ENCODE peak calls at places on chromosomes 11 and 22, in five cellular contexts. One of them, this sample, is unnamed.

GRCh38 chr11:46075168-46075567 is 46.1 kb downstream of the PHF21A start:
- DNase-seq in IMR-90: peak; percentile 84
- DNase-seq in left lung: no peak
- DNase-seq in Panc1: peak; percentile 46
- DNase-seq in heart right ventricle: no peak
- DNase-seq in this sample: peak; percentile 36

GRCh38 chr22:20652130-20652529 is 121.8 kb upstream of the SERPIND1 start:
- DNase-seq in IMR-90: no peak
- DNase-seq in left lung: no peak
- DNase-seq in Panc1: no peak
- DNase-seq in heart right ventricle: no peak
- DNase-seq in this sample: no peak

GRCh38 chr11:46724088-46724487 is 5.1 kb downstream of the F2 start:
- DNase-seq in IMR-90: no peak
- DNase-seq in left lung: no peak
- DNase-seq in Panc1: no peak
- DNase-seq in heart right ventricle: no peak
- DNase-seq in this sample: no peak

GRCh38 chr11:125345706-125346561 is 150.1 kb downstream of the FEZ1 start:
- DNase-seq in IMR-90: peak; percentile 67
- DNase-seq in left lung: no peak
- DNase-seq in Panc1: no peak
- DNase-seq in heart right ventricle: peak; percentile 85
- DNase-seq in this sample: peak; percentile 73

GRCh38 chr22:41237707-41238569 is 2.8 kb downstream of the CHADL start:
- DNase-seq in IMR-90: peak; percentile 13
- DNase-seq in left lung: peak; percentile 95
- DNase-seq in Panc1: no peak
- DNase-seq in heart right ventricle: peak; percentile 64
- DNase-seq in this sample: peak; percentile 25

GRCh38 chr11:36030707-36031365 is 87.0 kb downstream of the LDLRAD3 start:
- DNase-seq in IMR-90: peak; percentile 78
- DNase-seq in left lung: no peak
- DNase-seq in Panc1: no peak
- DNase-seq in heart right ventricle: no peak
- DNase-seq in this sample: peak; percentile 77

GRCh38 chr11:73200256-73200655 is 17.8 kb upstream of the P2RY2 start:
- DNase-seq in IMR-90: no peak
- DNase-seq in left lung: no peak
- DNase-seq in Panc1: no peak
- DNase-seq in heart right ventricle: no peak
- DNase-seq in this sample: no peak

GRCh38 chr11:65206441-65206841 is 24.7 kb downstream of the CAPN1 start:
- DNase-seq in IMR-90: no peak
- DNase-seq in left lung: no peak
- DNase-seq in Panc1: no peak
- DNase-seq in heart right ventricle: no peak
- DNase-seq in this sample: no peak

GRCh38 chr11:31932879-31933278 is 121.8 kb upstream of the PAX6 start:
- DNase-seq in IMR-90: no peak
- DNase-seq in left lung: no peak
- DNase-seq in Panc1: no peak
- DNase-seq in heart right ventricle: no peak
- DNase-seq in this sample: no peak

GRCh38 chr11:6298605-6299004 is 21.7 kb downstream of the CAVIN3 start:
- DNase-seq in IMR-90: no peak
- DNase-seq in left lung: peak; percentile 77
- DNase-seq in Panc1: no peak
- DNase-seq in heart right ventricle: peak; percentile 33
- DNase-seq in this sample: peak; percentile 52

GRCh38 chr11:78562398-78562797 is 12.3 kb downstream of the NARS2 start:
- DNase-seq in IMR-90: peak; percentile 75
- DNase-seq in left lung: no peak
- DNase-seq in Panc1: no peak
- DNase-seq in heart right ventricle: no peak
- DNase-seq in this sample: peak; percentile 74

GRCh38 chr22:27800250-27801131 is 1.1 kb downstream of the MN1 start:
- DNase-seq in IMR-90: no peak
- DNase-seq in left lung: no peak
- DNase-seq in Panc1: no peak
- DNase-seq in heart right ventricle: no peak
- DNase-seq in this sample: no peak

GRCh38 chr11:134725939-134726639 is 314.0 kb upstream of the B3GAT1 start:
- DNase-seq in IMR-90: no peak
- DNase-seq in left lung: no peak
- DNase-seq in Panc1: no peak
- DNase-seq in heart right ventricle: no peak
- DNase-seq in this sample: no peak

GRCh38 chr11:134725211-134725610 is 313.2 kb upstream of the B3GAT1 start:
- DNase-seq in IMR-90: no peak
- DNase-seq in left lung: no peak
- DNase-seq in Panc1: no peak
- DNase-seq in heart right ventricle: no peak
- DNase-seq in this sample: no peak

GRCh38 chr11:134727204-134727603 is 315.2 kb upstream of the B3GAT1 start:
- DNase-seq in IMR-90: no peak
- DNase-seq in left lung: no peak
- DNase-seq in Panc1: no peak
- DNase-seq in heart right ventricle: no peak
- DNase-seq in this sample: peak; percentile 40

GRCh38 chr11:134724779-134725140 is 312.7 kb upstream of the B3GAT1 start:
- DNase-seq in IMR-90: no peak
- DNase-seq in left lung: no peak
- DNase-seq in Panc1: no peak
- DNase-seq in heart right ventricle: no peak
- DNase-seq in this sample: no peak

GRCh38 chr11:134724106-134724778 is 312.2 kb upstream of the B3GAT1 start:
- DNase-seq in IMR-90: no peak
- DNase-seq in left lung: no peak
- DNase-seq in Panc1: no peak
- DNase-seq in heart right ventricle: no peak
- DNase-seq in this sample: no peak
- H3K4me3 ChIP-seq in IMR-90: no peak overlapping the region
- H3K4me3 ChIP-seq in left lung: no peak overlapping the region
- H3K4me3 ChIP-seq in Panc1: no peak overlapping the region
- H3K4me3 ChIP-seq in heart right ventricle: no peak overlapping the region
- H3K4me3 ChIP-seq in this sample: no peak overlapping the region

GRCh38 chr11:117273550-117274289 is 17.4 kb upstream of the BACE1-AS start:
- DNase-seq in IMR-90: peak; percentile 92
- DNase-seq in left lung: no peak
- DNase-seq in Panc1: no peak
- DNase-seq in heart right ventricle: no peak
- DNase-seq in this sample: peak; percentile 83
- H3K4me3 ChIP-seq in IMR-90: peak overlapping the region; percentile 11
- H3K4me3 ChIP-seq in left lung: no peak overlapping the region
- H3K4me3 ChIP-seq in Panc1: no peak overlapping the region
- H3K4me3 ChIP-seq in heart right ventricle: no peak overlapping the region
- H3K4me3 ChIP-seq in this sample: no peak overlapping the region

GRCh38 chr11:3855808-3856491 is 486 bp downstream of the STIM1 start:
- DNase-seq in IMR-90: no peak
- DNase-seq in left lung: peak; percentile 93
- DNase-seq in Panc1: no peak
- DNase-seq in heart right ventricle: peak; percentile 24
- DNase-seq in this sample: no peak

GRCh38 chr11:3853935-3854659 is 1.4 kb upstream of the STIM1 start:
- DNase-seq in IMR-90: no peak
- DNase-seq in left lung: no peak
- DNase-seq in Panc1: no peak
- DNase-seq in heart right ventricle: no peak
- DNase-seq in this sample: no peak

GRCh38 chr11:3853545-3853842 is 2.0 kb upstream of the STIM1 start:
- DNase-seq in IMR-90: no peak
- DNase-seq in left lung: no peak
- DNase-seq in Panc1: no peak
- DNase-seq in heart right ventricle: no peak
- DNase-seq in this sample: no peak

GRCh38 chr11:3854977-3855807 is at the start of gene STIM1:
- DNase-seq in IMR-90: peak; percentile 90
- DNase-seq in left lung: peak; percentile 99
- DNase-seq in Panc1: peak; percentile 88
- DNase-seq in heart right ventricle: peak; percentile 95
- DNase-seq in this sample: peak; percentile 93

DNA sequence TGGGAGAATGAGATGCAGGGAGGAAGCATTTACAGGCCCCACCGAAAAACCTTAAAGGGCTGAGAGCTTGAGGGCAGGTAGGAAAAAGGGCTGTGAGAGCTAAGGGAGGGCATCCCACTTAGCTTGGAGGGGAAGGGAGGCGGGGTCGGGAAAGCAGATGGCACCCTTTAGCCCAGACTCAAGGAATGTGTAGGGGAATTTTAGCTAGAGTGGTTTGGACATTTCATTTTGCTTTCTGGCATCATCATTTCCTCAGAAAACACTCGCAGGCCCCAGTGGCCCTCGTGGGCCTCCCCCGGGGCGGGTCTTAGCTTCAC is 846 bp upstream of the STIM1 start:
- DNase-seq in IMR-90: no peak
- DNase-seq in left lung: no peak
- DNase-seq in Panc1: no peak
- DNase-seq in heart right ventricle: no peak
- DNase-seq in this sample: no peak
- H3K4me3 ChIP-seq in IMR-90: no peak overlapping the region
- H3K4me3 ChIP-seq in left lung: no peak overlapping the region
- H3K4me3 ChIP-seq in Panc1: peak overlapping the region; percentile 67
- H3K4me3 ChIP-seq in heart right ventricle: peak overlapping the region; percentile 98
- H3K4me3 ChIP-seq in this sample: peak overlapping the region; percentile 7

GRCh38 chr11:96125400-96125799 is 201.5 kb upstream of the MTMR2 start:
- DNase-seq in IMR-90: no peak
- DNase-seq in left lung: no peak
- DNase-seq in Panc1: no peak
- DNase-seq in heart right ventricle: no peak
- DNase-seq in this sample: peak; percentile 37

GRCh38 chr11:96130061-96130460 is 206.2 kb upstream of the MTMR2 start:
- DNase-seq in IMR-90: no peak
- DNase-seq in left lung: no peak
- DNase-seq in Panc1: no peak
- DNase-seq in heart right ventricle: no peak
- DNase-seq in this sample: no peak

GRCh38 chr11:96127596-96127959 is 203.7 kb upstream of the MTMR2 start:
- DNase-seq in IMR-90: no peak
- DNase-seq in left lung: no peak
- DNase-seq in Panc1: no peak
- DNase-seq in heart right ventricle: no peak
- DNase-seq in this sample: no peak

GRCh38 chr11:96124155-96124554 is 200.2 kb upstream of the MTMR2 start:
- DNase-seq in IMR-90: no peak
- DNase-seq in left lung: no peak
- DNase-seq in Panc1: no peak
- DNase-seq in heart right ventricle: no peak
- DNase-seq in this sample: no peak

DNA sequence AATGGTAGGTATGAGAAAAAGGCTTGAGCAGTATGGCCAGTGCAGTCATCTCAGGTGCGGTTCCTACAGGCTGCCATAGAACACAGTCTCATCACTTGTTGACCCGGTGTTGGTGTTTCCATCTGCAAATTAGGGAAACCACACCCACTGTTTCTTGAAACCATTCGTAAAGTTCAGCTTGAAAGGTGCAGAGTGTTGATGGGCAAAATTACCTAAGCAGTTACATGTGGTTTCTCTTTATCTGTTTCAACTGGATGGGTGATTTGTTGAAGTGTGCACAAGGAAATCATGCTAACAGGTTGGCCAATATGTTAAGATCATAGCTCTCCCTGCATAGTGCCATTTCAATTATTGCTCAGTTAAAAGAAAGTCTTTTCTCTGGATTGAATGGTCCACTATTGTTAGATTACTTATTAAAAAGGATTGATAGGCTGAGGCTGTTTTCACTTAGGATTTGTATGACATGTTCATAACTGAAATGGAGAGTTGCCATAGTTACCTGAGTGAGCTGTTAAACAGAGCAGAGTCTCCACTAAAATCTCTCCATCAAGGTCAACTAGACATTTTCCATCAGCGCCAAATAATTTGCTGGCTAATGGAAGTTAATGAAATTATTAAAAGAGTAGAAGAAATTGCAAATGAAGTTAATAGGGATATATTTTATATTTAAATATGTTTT is 203.1 kb upstream of the MTMR2 start:
- DNase-seq in IMR-90: no peak
- DNase-seq in left lung: no peak
- DNase-seq in Panc1: no peak
- DNase-seq in heart right ventricle: no peak
- DNase-seq in this sample: no peak
- H3K4me3 ChIP-seq in IMR-90: no peak overlapping the region
- H3K4me3 ChIP-seq in left lung: no peak overlapping the region
- H3K4me3 ChIP-seq in Panc1: no peak overlapping the region
- H3K4me3 ChIP-seq in heart right ventricle: no peak overlapping the region
- H3K4me3 ChIP-seq in this sample: no peak overlapping the region

DNA sequence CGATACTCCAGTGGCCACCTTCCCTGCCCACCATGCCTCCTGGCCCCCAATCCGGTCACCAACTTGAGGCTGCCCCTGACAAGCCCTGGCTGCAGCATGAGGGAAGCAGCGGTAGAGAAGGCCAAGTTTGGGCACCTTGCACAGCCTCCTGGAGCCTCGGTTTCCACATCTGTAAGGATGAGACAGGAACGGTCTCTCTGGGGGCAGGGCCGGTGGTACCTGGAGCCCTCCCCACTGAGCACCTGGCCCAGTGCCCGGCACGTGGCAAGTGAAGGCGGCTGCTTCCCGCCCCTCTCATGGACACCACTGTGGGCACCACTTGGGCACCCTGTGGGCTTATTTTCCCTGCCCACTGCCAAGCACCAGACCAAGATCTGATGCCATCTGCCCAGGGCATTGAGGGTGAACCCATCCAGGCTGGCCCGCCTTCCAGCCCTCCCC is 77.8 kb downstream of the CDKN1C start:
- DNase-seq in IMR-90: no peak
- DNase-seq in left lung: peak; percentile 64
- DNase-seq in Panc1: no peak
- DNase-seq in heart right ventricle: no peak
- DNase-seq in this sample: no peak
- H3K4me3 ChIP-seq in IMR-90: no peak overlapping the region
- H3K4me3 ChIP-seq in left lung: no peak overlapping the region
- H3K4me3 ChIP-seq in Panc1: no peak overlapping the region
- H3K4me3 ChIP-seq in heart right ventricle: peak overlapping the region; percentile 21
- H3K4me3 ChIP-seq in this sample: no peak overlapping the region